ENCODE peak calls at places on chromosome 1, in seven cellular contexts. One of them, this sample, is unnamed.

GRCh38 chr1:173960625-173961024 is 43.5 kb upstream of the SERPINC1 start:
- DNase-seq in substantia nigra: no peak
- DNase-seq in HFFc6: no peak
- DNase-seq in activated CD8-positive, alpha-beta memory T cell treated with anti-CD3 and anti-CD28 coated beads, Interleukin-2, amount 50 U/mL, for 48 hours: no peak
- DNase-seq in aorta: no peak
- DNase-seq in stimulated activated CD4-positive, alpha-beta T cell treated with anti-CD3 and anti-CD28 coated beads, Interleukin-1b, Interleukin-23, amount 100 ng/mL, for 48 hours: no peak
- DNase-seq in CD8-positive, alpha-beta memory T cell: no peak
- DNase-seq in this sample: no peak

GRCh38 chr1:79012500-79012899 is 6.0 kb upstream of the ADGRL4 start:
- DNase-seq in substantia nigra: no peak
- DNase-seq in HFFc6: no peak
- DNase-seq in activated CD8-positive, alpha-beta memory T cell treated with anti-CD3 and anti-CD28 coated beads, Interleukin-2, amount 50 U/mL, for 48 hours: no peak
- DNase-seq in aorta: no peak
- DNase-seq in stimulated activated CD4-positive, alpha-beta T cell treated with anti-CD3 and anti-CD28 coated beads, Interleukin-1b, Interleukin-23, amount 100 ng/mL, for 48 hours: no peak
- DNase-seq in CD8-positive, alpha-beta memory T cell: no peak
- DNase-seq in this sample: no peak

GRCh38 chr1:234659538-234659937 is 49.6 kb upstream of the IRF2BP2 start:
- DNase-seq in substantia nigra: no peak
- DNase-seq in HFFc6: peak; percentile 77
- DNase-seq in activated CD8-positive, alpha-beta memory T cell treated with anti-CD3 and anti-CD28 coated beads, Interleukin-2, amount 50 U/mL, for 48 hours: no peak
- DNase-seq in aorta: no peak
- DNase-seq in stimulated activated CD4-positive, alpha-beta T cell treated with anti-CD3 and anti-CD28 coated beads, Interleukin-1b, Interleukin-23, amount 100 ng/mL, for 48 hours: no peak
- DNase-seq in CD8-positive, alpha-beta memory T cell: no peak
- DNase-seq in this sample: no peak

GRCh38 chr1:40817791-40818263 is 34.2 kb downstream of the KCNQ4 start:
- DNase-seq in substantia nigra: no peak
- DNase-seq in HFFc6: no peak
- DNase-seq in activated CD8-positive, alpha-beta memory T cell treated with anti-CD3 and anti-CD28 coated beads, Interleukin-2, amount 50 U/mL, for 48 hours: peak; percentile 67
- DNase-seq in aorta: no peak
- DNase-seq in stimulated activated CD4-positive, alpha-beta T cell treated with anti-CD3 and anti-CD28 coated beads, Interleukin-1b, Interleukin-23, amount 100 ng/mL, for 48 hours: no peak
- DNase-seq in CD8-positive, alpha-beta memory T cell: no peak
- DNase-seq in this sample: no peak

GRCh38 chr1:202143768-202144509 is 598 bp downstream of the ARL8A start:
- DNase-seq in substantia nigra: no peak
- DNase-seq in HFFc6: no peak
- DNase-seq in activated CD8-positive, alpha-beta memory T cell treated with anti-CD3 and anti-CD28 coated beads, Interleukin-2, amount 50 U/mL, for 48 hours: peak; percentile 67
- DNase-seq in aorta: peak; percentile 79
- DNase-seq in stimulated activated CD4-positive, alpha-beta T cell treated with anti-CD3 and anti-CD28 coated beads, Interleukin-1b, Interleukin-23, amount 100 ng/mL, for 48 hours: no peak
- DNase-seq in CD8-positive, alpha-beta memory T cell: no peak
- DNase-seq in this sample: no peak

GRCh38 chr1:65214340-65215027 is 66.5 kb downstream of the AK4 start:
- DNase-seq in substantia nigra: no peak
- DNase-seq in HFFc6: no peak
- DNase-seq in activated CD8-positive, alpha-beta memory T cell treated with anti-CD3 and anti-CD28 coated beads, Interleukin-2, amount 50 U/mL, for 48 hours: no peak
- DNase-seq in aorta: no peak
- DNase-seq in stimulated activated CD4-positive, alpha-beta T cell treated with anti-CD3 and anti-CD28 coated beads, Interleukin-1b, Interleukin-23, amount 100 ng/mL, for 48 hours: no peak
- DNase-seq in CD8-positive, alpha-beta memory T cell: no peak
- DNase-seq in this sample: no peak

GRCh38 chr1:99691175-99691574 is 45.3 kb downstream of the PALMD start:
- DNase-seq in substantia nigra: no peak
- DNase-seq in HFFc6: no peak
- DNase-seq in activated CD8-positive, alpha-beta memory T cell treated with anti-CD3 and anti-CD28 coated beads, Interleukin-2, amount 50 U/mL, for 48 hours: no peak
- DNase-seq in aorta: no peak
- DNase-seq in stimulated activated CD4-positive, alpha-beta T cell treated with anti-CD3 and anti-CD28 coated beads, Interleukin-1b, Interleukin-23, amount 100 ng/mL, for 48 hours: no peak
- DNase-seq in CD8-positive, alpha-beta memory T cell: no peak
- DNase-seq in this sample: no peak

GRCh38 chr1:5949074-5949760 is 43.0 kb downstream of the NPHP4 start:
- DNase-seq in substantia nigra: no peak
- DNase-seq in HFFc6: no peak
- DNase-seq in activated CD8-positive, alpha-beta memory T cell treated with anti-CD3 and anti-CD28 coated beads, Interleukin-2, amount 50 U/mL, for 48 hours: no peak
- DNase-seq in aorta: no peak
- DNase-seq in stimulated activated CD4-positive, alpha-beta T cell treated with anti-CD3 and anti-CD28 coated beads, Interleukin-1b, Interleukin-23, amount 100 ng/mL, for 48 hours: no peak
- DNase-seq in CD8-positive, alpha-beta memory T cell: no peak
- DNase-seq in this sample: no peak

GRCh38 chr1:37071829-37072228 is 37.5 kb upstream of the GRIK3 start:
- DNase-seq in substantia nigra: peak; percentile 45
- DNase-seq in HFFc6: no peak
- DNase-seq in activated CD8-positive, alpha-beta memory T cell treated with anti-CD3 and anti-CD28 coated beads, Interleukin-2, amount 50 U/mL, for 48 hours: no peak
- DNase-seq in aorta: no peak
- DNase-seq in stimulated activated CD4-positive, alpha-beta T cell treated with anti-CD3 and anti-CD28 coated beads, Interleukin-1b, Interleukin-23, amount 100 ng/mL, for 48 hours: no peak
- DNase-seq in CD8-positive, alpha-beta memory T cell: no peak
- DNase-seq in this sample: no peak

GRCh38 chr1:222171005-222171404 is 376.9 kb downstream of the HHIPL2 start:
- DNase-seq in substantia nigra: no peak
- DNase-seq in HFFc6: peak; percentile 54
- DNase-seq in activated CD8-positive, alpha-beta memory T cell treated with anti-CD3 and anti-CD28 coated beads, Interleukin-2, amount 50 U/mL, for 48 hours: no peak
- DNase-seq in aorta: no peak
- DNase-seq in stimulated activated CD4-positive, alpha-beta T cell treated with anti-CD3 and anti-CD28 coated beads, Interleukin-1b, Interleukin-23, amount 100 ng/mL, for 48 hours: no peak
- DNase-seq in CD8-positive, alpha-beta memory T cell: no peak
- DNase-seq in this sample: peak; percentile 10

GRCh38 chr1:84146375-84147032 is 2.4 kb downstream of the PRKACB start:
- DNase-seq in substantia nigra: no peak
- DNase-seq in HFFc6: peak; percentile 32
- DNase-seq in activated CD8-positive, alpha-beta memory T cell treated with anti-CD3 and anti-CD28 coated beads, Interleukin-2, amount 50 U/mL, for 48 hours: no peak
- DNase-seq in aorta: no peak
- DNase-seq in stimulated activated CD4-positive, alpha-beta T cell treated with anti-CD3 and anti-CD28 coated beads, Interleukin-1b, Interleukin-23, amount 100 ng/mL, for 48 hours: no peak
- DNase-seq in CD8-positive, alpha-beta memory T cell: no peak
- DNase-seq in this sample: peak; percentile 56

GRCh38 chr1:47533176-47534039 is 95.6 kb downstream of the FOXD2 start:
- DNase-seq in substantia nigra: peak; percentile 39
- DNase-seq in HFFc6: peak; percentile 54
- DNase-seq in activated CD8-positive, alpha-beta memory T cell treated with anti-CD3 and anti-CD28 coated beads, Interleukin-2, amount 50 U/mL, for 48 hours: no peak
- DNase-seq in aorta: peak; percentile 88
- DNase-seq in stimulated activated CD4-positive, alpha-beta T cell treated with anti-CD3 and anti-CD28 coated beads, Interleukin-1b, Interleukin-23, amount 100 ng/mL, for 48 hours: no peak
- DNase-seq in CD8-positive, alpha-beta memory T cell: no peak
- DNase-seq in this sample: no peak

GRCh38 chr1:37691497-37692077 is 729 bp upstream of the CDCA8 start:
- DNase-seq in substantia nigra: peak; percentile 63
- DNase-seq in HFFc6: peak; percentile 49
- DNase-seq in activated CD8-positive, alpha-beta memory T cell treated with anti-CD3 and anti-CD28 coated beads, Interleukin-2, amount 50 U/mL, for 48 hours: peak; percentile 73
- DNase-seq in aorta: peak; percentile 83
- DNase-seq in stimulated activated CD4-positive, alpha-beta T cell treated with anti-CD3 and anti-CD28 coated beads, Interleukin-1b, Interleukin-23, amount 100 ng/mL, for 48 hours: peak; percentile 30
- DNase-seq in CD8-positive, alpha-beta memory T cell: peak; percentile 12
- DNase-seq in this sample: no peak

GRCh38 chr1:20439282-20439681 is 46.7 kb downstream of the CAMK2N1 start:
- DNase-seq in substantia nigra: no peak
- DNase-seq in HFFc6: peak; percentile 36
- DNase-seq in activated CD8-positive, alpha-beta memory T cell treated with anti-CD3 and anti-CD28 coated beads, Interleukin-2, amount 50 U/mL, for 48 hours: no peak
- DNase-seq in aorta: no peak
- DNase-seq in stimulated activated CD4-positive, alpha-beta T cell treated with anti-CD3 and anti-CD28 coated beads, Interleukin-1b, Interleukin-23, amount 100 ng/mL, for 48 hours: no peak
- DNase-seq in CD8-positive, alpha-beta memory T cell: no peak
- DNase-seq in this sample: no peak

GRCh38 chr1:9449976-9450696 is 89.1 kb upstream of the SLC25A33 start:
- DNase-seq in substantia nigra: no peak
- DNase-seq in HFFc6: no peak
- DNase-seq in activated CD8-positive, alpha-beta memory T cell treated with anti-CD3 and anti-CD28 coated beads, Interleukin-2, amount 50 U/mL, for 48 hours: no peak
- DNase-seq in aorta: no peak
- DNase-seq in stimulated activated CD4-positive, alpha-beta T cell treated with anti-CD3 and anti-CD28 coated beads, Interleukin-1b, Interleukin-23, amount 100 ng/mL, for 48 hours: no peak
- DNase-seq in CD8-positive, alpha-beta memory T cell: no peak
- DNase-seq in this sample: no peak

GRCh38 chr1:232515706-232516105 is 114.2 kb downstream of the SIPA1L2 start:
- DNase-seq in substantia nigra: no peak
- DNase-seq in HFFc6: no peak
- DNase-seq in activated CD8-positive, alpha-beta memory T cell treated with anti-CD3 and anti-CD28 coated beads, Interleukin-2, amount 50 U/mL, for 48 hours: no peak
- DNase-seq in aorta: no peak
- DNase-seq in stimulated activated CD4-positive, alpha-beta T cell treated with anti-CD3 and anti-CD28 coated beads, Interleukin-1b, Interleukin-23, amount 100 ng/mL, for 48 hours: no peak
- DNase-seq in CD8-positive, alpha-beta memory T cell: no peak
- DNase-seq in this sample: no peak

This sample was measured in Panc1.